ENCODE peak calls at places on chromosome 1, in ten cellular contexts. L, W, H, X, B, T, M, O, S and Q are unnamed samples.

GRCh38 chr1:146032613-146033219 is 11.2 kb upstream of the HJV start:
- DNase-seq in S (peak), L (peak), O (no peak), H (no peak), W (no peak), X (no peak), B (peak), M (peak), T (peak), Q (no peak)

GRCh38 chr1:105909811-105910210 is 1146.7 kb upstream of the PRMT6 start:
- DNase-seq in S (no peak), M (no peak), X (no peak), L (no peak), B (peak), W (no peak), O (no peak), H (no peak), T (no peak), Q (no peak)

GRCh38 chr1:53442297-53442696 is 16.9 kb upstream of the DMRTB1 start:
- DNase-seq in S (peak), W (no peak), T (no peak), X (no peak), H (no peak), M (no peak), L (peak), B (peak), O (no peak), Q (no peak)

GRCh38 chr1:88462481-88463261 is 221.4 kb upstream of the PKN2 start:
- DNase-seq in W (no peak), L (peak), T (no peak), O (no peak), X (peak), B (peak), M (no peak), H (peak), S (peak), Q (no peak)

GRCh38 chr1:65020774-65021173 is 54.4 kb upstream of the JAK1 start:
- DNase-seq in L (peak), W (no peak), B (peak), T (no peak), S (peak), O (no peak), X (no peak), M (no peak), H (no peak), Q (no peak)

GRCh38 chr1:223680188-223680587 is 14.7 kb upstream of the CAPN8 start:
- DNase-seq in H (no peak), O (no peak), S (no peak), M (no peak), B (no peak), L (no peak), T (no peak), X (no peak), W (no peak), Q (no peak)

GRCh38 chr1:159179906-159180305 is 8.5 kb downstream of the CADM3 start:
- DNase-seq in X (no peak), S (no peak), B (no peak), O (no peak), W (no peak), M (no peak), T (no peak), L (no peak), H (no peak), Q (no peak)

GRCh38 chr1:236018885-236019453 is 45.9 kb downstream of the NID1 start:
- DNase-seq in X (no peak), L (peak), S (peak), W (peak), O (peak), B (no peak), M (no peak), T (no peak), H (no peak), Q (no peak)

GRCh38 chr1:201703646-201704438 is 125.1 kb upstream of the IPO9 start:
- DNase-seq in W (peak), X (peak), H (peak), T (peak), M (peak), B (peak), O (peak), L (peak), S (peak), Q (peak)

GRCh38 chr1:209895709-209896108 is 42.3 kb upstream of the SYT14 start:
- DNase-seq in L (peak), T (no peak), X (no peak), M (no peak), O (no peak), S (peak), B (no peak), H (no peak), W (no peak), Q (no peak)

GRCh38 chr1:25550155-25550506 is 6.7 kb downstream of the LDLRAP1 start:
- DNase-seq in H (no peak), B (no peak), L (peak), W (no peak), T (no peak), M (no peak), O (no peak), S (peak), X (no peak), Q (no peak)

GRCh38 chr1:2342384-2343022 is 48.9 kb downstream of the MORN1 start:
- DNase-seq in O (no peak), X (peak), T (no peak), S (no peak), H (no peak), M (no peak), B (no peak), L (no peak), W (no peak), Q (no peak)

GRCh38 chr1:231124746-231125145 is 37.1 kb upstream of the TRIM67 start:
- DNase-seq in B (peak), O (no peak), X (no peak), M (no peak), W (no peak), H (no peak), L (no peak), S (no peak), T (no peak), Q (peak)

GRCh38 chr1:14677291-14677690 is 78.8 kb downstream of the KAZN start:
- DNase-seq in X (no peak), O (no peak), M (no peak), H (no peak), B (no peak), S (no peak), W (no peak), T (no peak), L (peak), Q (no peak)

GRCh38 chr1:55276671-55277376 is 61.7 kb upstream of the USP24 start:
- DNase-seq in T (no peak), X (no peak), O (no peak), H (no peak), W (no peak), L (no peak), M (no peak), B (no peak), S (no peak), Q (no peak)

GRCh38 chr1:24769656-24770651 is 24.7 kb downstream of the CLIC4 start:
- DNase-seq in B (no peak), H (no peak), L (peak), T (peak), O (no peak), X (no peak), M (peak), S (peak), W (no peak), Q (no peak)

GRCh38 chr1:185207980-185208602 is 51.1 kb downstream of the SWT1 start:
- DNase-seq in S (peak), T (no peak), W (no peak), O (no peak), L (no peak), B (no peak), H (no peak), X (no peak), M (no peak), Q (no peak)

GRCh38 chr1:225906467-225906866 is 17.5 kb upstream of the LEFTY1 start:
- DNase-seq in L (no peak), B (no peak), T (no peak), H (no peak), S (no peak), M (no peak), W (no peak), O (no peak), X (no peak), Q (no peak)

GRCh38 chr1:20366076-20366765 is 75.5 kb downstream of the VWA5B1 start:
- DNase-seq in W (no peak), S (peak), H (peak), X (peak), B (peak), O (no peak), L (peak), M (no peak), T (no peak), Q (no peak)

GRCh38 chr1:115179397-115179835 is 90.1 kb upstream of the TSPAN2 start:
- DNase-seq in O (no peak), X (no peak), S (peak), M (no peak), B (no peak), W (no peak), H (no peak), T (no peak), L (peak), Q (no peak)

GRCh38 chr1:36879613-36880012 is 154.7 kb downstream of the GRIK3 start:
- DNase-seq in S (no peak), B (no peak), L (no peak), W (peak), M (no peak), H (no peak), X (no peak), O (peak), T (peak), Q (peak)

GRCh38 chr1:230140221-230141001 is 73.4 kb downstream of the GALNT2 start:
- DNase-seq in H (peak), T (no peak), W (no peak), S (peak), O (no peak), M (no peak), L (peak), X (no peak), B (no peak), Q (no peak)

GRCh38 chr1:150234647-150235435 is 1.1 kb downstream of the ANP32E start:
- DNase-seq in W (peak), M (peak), H (peak), O (peak), T (peak), X (peak), B (peak), L (peak), S (peak), Q (peak)

GRCh38 chr1:150235852-150236613 is at the start of gene ANP32E:
- DNase-seq in O (peak), X (peak), S (peak), T (peak), H (peak), M (peak), L (peak), W (peak), B (peak), Q (peak)

GRCh38 chr1:150237746-150238145 is 1.8 kb upstream of the ANP32E start:
- DNase-seq in M (no peak), H (no peak), T (no peak), O (no peak), L (no peak), X (no peak), S (no peak), W (no peak), B (no peak), Q (peak)

GRCh38 chr1:150235436-150235851 is 468 bp downstream of the ANP32E start:
- DNase-seq in H (no peak), M (no peak), T (peak), O (no peak), L (no peak), W (no peak), X (no peak), S (no peak), B (peak), Q (no peak)

DNA sequence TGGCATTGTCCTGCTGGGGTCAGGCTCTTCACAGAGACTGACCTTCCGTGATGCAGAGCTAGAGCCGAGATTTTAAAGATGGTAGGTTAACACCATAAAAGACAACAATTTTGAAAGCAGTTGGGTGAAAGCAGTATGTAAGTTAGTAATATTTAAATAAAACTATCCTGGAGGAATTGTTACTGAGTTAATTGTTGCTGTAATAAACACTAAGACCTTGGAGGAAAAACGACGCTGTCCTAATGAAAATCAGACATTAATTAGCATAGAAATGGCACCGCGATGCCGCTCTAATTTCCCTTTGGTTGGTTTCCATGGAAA is 662 bp upstream of the ANP32E start:
- DNase-seq in H (no peak), T (no peak), B (peak), S (no peak), W (no peak), X (no peak), L (no peak), M (no peak), O (no peak), Q (no peak)
- TF ChIP-seq CTCF in H (peak), T (no peak), B (no peak), S (no peak), W (no peak), X (no peak), L (no peak), M (no peak), O (no peak), Q (no peak)

DNA sequence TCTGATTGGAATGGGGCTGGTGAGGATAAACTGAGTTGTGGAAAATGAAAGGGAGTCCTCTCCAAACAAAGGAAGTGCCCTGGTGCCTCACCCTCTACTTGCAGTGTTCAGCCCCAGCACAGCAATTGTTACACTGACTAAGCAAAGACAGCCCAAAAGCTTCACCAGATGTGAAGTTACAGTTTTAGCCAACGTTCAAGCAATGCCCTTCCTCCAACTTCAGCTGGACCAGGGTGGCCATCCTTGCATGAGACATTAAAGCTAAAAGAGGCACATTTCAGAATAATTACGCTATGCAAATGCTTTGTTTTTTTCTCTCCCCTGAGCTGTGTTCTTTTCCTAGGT is 249.2 kb downstream of the NTNG1 start:
- DNase-seq in W (no peak), L (no peak), M (no peak), O (no peak), S (no peak), H (no peak), X (no peak), B (no peak), T (no peak), Q (no peak)
- TF ChIP-seq CTCF in W (no peak), L (no peak), M (no peak), O (no peak), S (no peak), H (no peak), X (no peak), B (no peak), T (no peak), Q (no peak)

GRCh38 chr1:240031414-240031813 is 60.3 kb upstream of the FMN2 start:
- DNase-seq in M (no peak), O (no peak), X (no peak), H (no peak), T (no peak), S (peak), W (no peak), B (no peak), L (peak), Q (no peak)

GRCh38 chr1:240029418-240029817 is 62.3 kb upstream of the FMN2 start:
- DNase-seq in M (no peak), X (peak), H (no peak), O (no peak), B (no peak), L (no peak), W (no peak), S (peak), T (no peak), Q (no peak)

GRCh38 chr1:240030236-240030635 is 61.4 kb upstream of the FMN2 start:
- DNase-seq in O (no peak), B (no peak), L (peak), W (no peak), M (no peak), T (no peak), H (no peak), S (peak), X (no peak), Q (no peak)

GRCh38 chr1:240031009-240031408 is 60.7 kb upstream of the FMN2 start:
- DNase-seq in H (no peak), O (no peak), B (no peak), M (no peak), L (peak), W (no peak), S (peak), X (no peak), T (no peak), Q (no peak)

DNA sequence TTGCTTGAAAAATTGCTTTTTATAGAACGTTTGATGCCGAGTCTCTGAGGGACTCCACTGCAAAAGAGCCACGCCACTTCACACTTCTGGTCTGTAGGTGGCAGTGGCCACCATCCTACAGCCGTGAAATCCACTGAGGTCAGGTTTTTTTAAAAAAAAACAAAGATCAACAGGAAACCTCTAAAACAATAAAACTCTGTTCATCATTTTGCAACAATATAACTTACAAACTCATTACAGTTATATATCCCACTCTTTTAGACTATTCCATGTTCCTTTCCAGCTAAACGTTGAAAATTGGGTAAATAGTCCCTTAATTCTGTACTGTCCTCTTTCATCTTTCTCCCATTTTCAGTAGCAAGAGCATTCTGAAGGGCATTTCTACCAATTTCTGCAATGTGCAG is 64.6 kb upstream of the FMN2 start:
- DNase-seq in X (peak), T (peak), H (peak), L (peak), S (peak), B (peak), O (no peak), W (no peak), M (peak), Q (no peak)
- TF ChIP-seq CTCF in X (peak), T (peak), H (peak), L (peak), S (peak), B (peak), O (no peak), W (peak), M (peak), Q (peak)

GRCh38 chr1:10980094-10980577 is 32.3 kb upstream of the TARDBP start:
- DNase-seq in O (peak), M (no peak), L (peak), H (peak), W (peak), B (peak), X (peak), T (no peak), S (peak), Q (peak)
- TF ChIP-seq CTCF in O (no peak), M (peak), L (peak), H (no peak), W (peak), B (peak), X (no peak), T (peak), S (peak), Q (peak)

DNA sequence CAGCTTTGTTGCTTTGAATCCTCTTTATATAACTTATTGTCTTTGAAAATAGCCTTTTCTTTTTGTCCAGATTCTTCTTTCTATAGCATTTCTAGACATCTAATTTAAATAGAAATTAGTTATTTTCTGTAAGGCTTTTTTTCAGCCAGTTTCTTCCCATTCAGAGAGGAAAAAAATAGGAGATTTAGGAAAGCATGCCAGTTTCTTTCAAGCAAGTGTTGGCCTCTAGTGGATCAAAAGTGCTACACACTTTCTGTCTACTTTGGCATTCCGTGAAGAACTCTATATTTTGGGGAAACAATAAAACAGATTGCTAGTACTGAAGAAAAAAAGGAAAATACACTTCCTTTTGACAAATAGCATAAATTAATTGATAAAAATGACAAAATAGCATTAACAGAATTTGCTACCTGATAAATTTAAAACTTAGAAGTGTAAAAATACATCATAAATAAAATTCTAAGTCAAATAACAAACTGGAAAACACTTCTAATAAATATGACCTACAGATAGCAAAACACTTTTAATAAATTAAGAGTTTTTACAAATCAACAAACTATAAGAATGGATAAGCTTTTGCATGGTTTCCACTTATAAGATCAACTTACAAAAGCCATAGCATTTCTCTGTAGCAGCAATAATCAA is 13.1 kb upstream of the EXO1 start:
- DNase-seq in L (peak), W (no peak), O (no peak), X (no peak), B (peak), H (no peak), M (no peak), S (peak), T (no peak), Q (no peak)
- TF ChIP-seq CTCF in L (peak), W (peak), O (no peak), X (peak), B (peak), H (peak), M (peak), S (peak), T (peak), Q (peak)

GRCh38 chr1:180213401-180214177 is 16.5 kb upstream of the LHX4 start:
- DNase-seq in B (peak), T (peak), S (no peak), O (no peak), H (peak), X (no peak), M (peak), L (peak), W (no peak), Q (no peak)
- TF ChIP-seq CTCF in B (no peak), T (no peak), S (no peak), O (no peak), H (no peak), X (no peak), M (no peak), L (no peak), W (no peak), Q (no peak)

DNA sequence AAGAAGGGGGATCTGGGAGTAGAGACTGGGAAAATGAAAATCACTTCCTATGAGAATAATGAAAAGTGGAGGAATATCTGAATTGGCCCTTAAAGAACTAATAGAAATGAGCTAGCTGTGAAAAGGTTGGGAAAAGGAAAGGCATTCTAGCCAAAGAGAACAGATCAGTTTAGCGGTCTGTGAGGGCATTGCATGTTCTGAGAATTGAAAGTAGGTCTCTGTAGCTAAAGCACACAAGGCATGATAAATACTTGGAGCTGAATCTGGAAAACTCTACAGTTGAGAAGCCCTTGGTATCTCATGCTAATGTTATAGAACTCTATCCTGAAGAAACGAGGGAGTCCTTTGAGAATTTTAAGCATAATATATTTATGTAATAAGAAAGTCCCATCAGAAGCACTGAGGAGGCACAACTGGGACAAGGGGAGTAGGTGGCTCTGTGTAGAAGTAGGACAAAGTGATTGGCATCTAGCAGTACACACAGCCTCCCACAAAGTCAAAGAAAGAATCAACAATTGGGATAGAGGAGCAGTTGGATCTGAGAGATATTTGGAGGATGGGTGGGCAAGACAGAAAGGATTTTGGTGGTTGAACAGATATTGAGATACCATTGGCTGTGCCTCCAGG is 78.7 kb downstream of the GREM2 start:
- DNase-seq in W (no peak), O (no peak), M (no peak), H (no peak), L (no peak), T (no peak), S (no peak), X (no peak), B (no peak), Q (no peak)
- TF ChIP-seq CTCF in W (no peak), O (no peak), M (no peak), H (no peak), L (no peak), T (no peak), S (no peak), X (no peak), B (no peak), Q (no peak)